ENCODE peak calls at places on chromosomes 7 and 10, in six cellular contexts. M, A, E, K, R and V are unnamed samples.

GRCh38 chr10:22606164-22606614 is 108.2 kb downstream of the PIP4K2A start:
- DNase-seq in M (no peak), A (peak; percentile 52), E (no peak), K (peak; percentile 59), R (no peak), V (no peak)

GRCh38 chr10:113202011-113202410 is 252.0 kb downstream of the TCF7L2 start:
- DNase-seq in M (no peak), A (no peak), E (no peak), K (no peak), R (no peak), V (no peak)

GRCh38 chr7:148095066-148095465 is 495.5 kb upstream of the C7orf33 start:
- DNase-seq in M (no peak), A (no peak), E (no peak), K (no peak), R (no peak), V (no peak)

GRCh38 chr7:111011500-111011899 is 79.4 kb upstream of the LRRN3 start:
- DNase-seq in M (no peak), A (no peak), E (no peak), K (no peak), R (no peak), V (no peak)

GRCh38 chr7:142001163-142001874 is 5.6 kb downstream of the MGAM start:
- DNase-seq in M (peak; percentile 77), A (peak; percentile 98), E (no peak), K (no peak), R (no peak), V (peak; percentile 64)

GRCh38 chr10:128868481-128868880 is 598.6 kb upstream of the MGMT start:
- DNase-seq in M (no peak), A (no peak), E (no peak), K (no peak), R (no peak), V (no peak)

GRCh38 chr10:18140149-18140956 is at the start of gene CACNB2:
- DNase-seq in M (no peak), A (peak; percentile 63), E (peak; percentile 83), K (peak; percentile 51), R (peak; percentile 74), V (no peak)

GRCh38 chr7:105224884-105225651 is 163.7 kb downstream of the SRPK2 start:
- DNase-seq in M (peak; percentile 76), A (peak; percentile 10), E (no peak), K (peak; percentile 95), R (no peak), V (peak; percentile 89)

GRCh38 chr10:96073722-96074121 is 30.3 kb downstream of the CCNJ start:
- DNase-seq in M (peak; percentile 57), A (no peak), E (no peak), K (peak; percentile 85), R (no peak), V (peak; percentile 62)

GRCh38 chr7:130667593-130668257 is 823 bp downstream of the COPG2 start:
- DNase-seq in M (no peak), A (peak; percentile 13), E (no peak), K (peak; percentile 1), R (no peak), V (no peak)

GRCh38 chr7:52584041-52584440 is 451.4 kb upstream of the POM121L12 start:
- DNase-seq in M (no peak), A (no peak), E (no peak), K (no peak), R (no peak), V (no peak)

GRCh38 chr7:101315336-101315735 is 6.3 kb downstream of the IFT22 start:
- DNase-seq in M (peak; percentile 25), A (peak; percentile 58), E (no peak), K (peak; percentile 49), R (no peak), V (no peak)

GRCh38 chr7:7266257-7266656 is 83.9 kb downstream of the C1GALT1 start:
- DNase-seq in M (no peak), A (no peak), E (no peak), K (no peak), R (no peak), V (no peak)

GRCh38 chr7:130490888-130491771 is 755 bp upstream of the MEST start:
- DNase-seq in M (no peak), A (no peak), E (peak; percentile 33), K (peak; percentile 26), R (peak; percentile 37), V (no peak)

GRCh38 chr10:42475168-42476098 is 162.9 kb downstream of the ZNF33B start:
- DNase-seq in M (no peak), A (no peak), E (no peak), K (peak; percentile 16), R (peak; percentile 20), V (no peak)

GRCh38 chr7:1915956-1916620 is 246.0 kb downstream of the ELFN1 start:
- DNase-seq in M (no peak), A (no peak), E (no peak), K (no peak), R (peak; percentile 25), V (no peak)

GRCh38 chr7:148044173-148044572 is 546.4 kb upstream of the C7orf33 start:
- DNase-seq in M (no peak), A (no peak), E (no peak), K (no peak), R (no peak), V (no peak)

GRCh38 chr7:100079024-100079560 is 2.4 kb downstream of the ZNF3 start:
- DNase-seq in M (no peak), A (peak; percentile 98), E (no peak), K (no peak), R (no peak), V (no peak)

GRCh38 chr10:110629680-110630191 is 14.4 kb upstream of the RBM20 start:
- DNase-seq in M (peak; percentile 17), A (no peak), E (no peak), K (peak; percentile 89), R (no peak), V (peak; percentile 91)

GRCh38 chr10:123974406-123974805 is 82.8 kb upstream of the CPXM2 start:
- DNase-seq in M (no peak), A (peak; percentile 56), E (no peak), K (peak; percentile 20), R (no peak), V (no peak)

GRCh38 chr7:17696422-17696821 is 243.9 kb downstream of the SNX13 start:
- DNase-seq in M (peak; percentile 90), A (no peak), E (peak; percentile 17), K (peak; percentile 87), R (peak; percentile 62), V (peak; percentile 98)

GRCh38 chr10:25547391-25547790 is 372.6 kb downstream of the GPR158 start:
- DNase-seq in M (no peak), A (no peak), E (no peak), K (no peak), R (no peak), V (no peak)

GRCh38 chr10:133264455-133264854 is 12.2 kb downstream of the ADAM8 start:
- DNase-seq in M (no peak), A (peak; percentile 74), E (no peak), K (no peak), R (no peak), V (no peak)

GRCh38 chr7:95859434-95859833 is 87.1 kb downstream of the DYNC1I1 start:
- DNase-seq in M (no peak), A (no peak), E (no peak), K (peak; percentile 21), R (no peak), V (peak; percentile 6)

GRCh38 chr7:4730276-4730675 is 45.1 kb upstream of the AP5Z1 start:
- DNase-seq in M (no peak), A (no peak), E (no peak), K (no peak), R (no peak), V (no peak)

DNA sequence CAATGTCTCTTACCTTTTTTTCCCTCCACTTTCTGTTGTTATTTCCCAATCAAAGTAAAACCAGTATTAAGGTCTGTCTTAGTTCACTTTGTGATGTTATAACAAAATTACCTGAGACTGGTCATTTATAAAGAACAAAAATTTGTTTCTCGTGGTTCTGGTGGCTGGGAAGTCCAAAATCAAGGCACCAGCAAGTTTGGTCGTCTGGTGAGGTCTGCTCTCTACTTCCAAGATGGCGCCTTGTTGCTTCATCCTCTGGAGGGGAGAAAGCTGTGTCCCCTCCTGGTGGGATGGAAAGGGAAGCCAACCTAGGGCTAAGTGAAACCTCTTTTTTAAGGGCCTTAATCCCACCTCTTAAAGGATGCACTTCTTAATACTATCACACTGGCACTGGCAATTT is 22.3 kb upstream of the INSYN2A start:
- DNase-seq in M (no peak), A (no peak), E (no peak), K (no peak), R (no peak), V (no peak)
- H3K27ac ChIP-seq in M (no peak overlapping the region), A (no peak overlapping the region), E (no peak overlapping the region), K (no peak overlapping the region), R (no peak overlapping the region), V (no peak overlapping the region)

GRCh38 chr10:31701546-31701945 is 227.1 kb downstream of the ARHGAP12 start:
- DNase-seq in M (no peak), A (no peak), E (no peak), K (no peak), R (no peak), V (no peak)
- H3K27ac ChIP-seq in M (no peak overlapping the region), A (no peak overlapping the region), E (peak overlapping the region; percentile 7), K (no peak overlapping the region), R (peak overlapping the region; percentile 94), V (no peak overlapping the region)

DNA sequence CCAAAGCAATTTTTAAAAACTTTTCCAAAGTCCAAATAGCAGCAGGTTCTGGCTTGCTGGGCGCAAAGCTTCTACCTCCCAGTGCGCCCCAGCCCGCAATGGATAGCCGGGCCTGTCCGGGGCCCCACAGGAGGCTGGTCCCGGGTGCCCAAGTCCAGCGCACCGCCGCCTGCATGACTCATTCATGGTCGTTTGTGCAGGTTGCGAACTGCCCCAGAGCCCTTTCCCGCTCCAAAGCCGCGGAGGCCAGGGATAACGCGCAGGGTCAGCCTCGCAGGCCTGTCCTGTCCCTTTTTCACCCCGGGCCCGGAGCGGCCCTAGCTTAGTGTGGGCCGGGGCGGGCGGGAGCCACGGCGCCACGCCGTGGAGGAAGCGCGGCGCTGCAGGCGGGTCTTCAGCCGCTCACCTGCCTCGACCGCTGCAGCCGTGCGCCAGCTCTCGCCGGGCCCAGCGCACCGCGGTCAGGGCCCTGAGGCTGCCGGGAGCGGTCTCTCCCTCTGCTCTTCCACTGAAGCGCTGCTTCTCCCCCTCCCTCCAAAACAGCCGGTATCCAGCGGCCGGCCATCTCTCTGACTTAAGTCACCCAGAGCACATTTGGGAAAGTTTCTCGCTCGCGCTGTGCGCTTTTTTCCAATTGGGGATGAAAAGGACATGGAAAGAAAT is 1.7 kb upstream of the EGR2 start:
- DNase-seq in M (no peak), A (peak; percentile 71), E (peak; percentile 52), K (peak; percentile 61), R (peak; percentile 77), V (peak; percentile 16)
- H3K27ac ChIP-seq in M (no peak overlapping the region), A (peak overlapping the region; percentile 81), E (peak overlapping the region; percentile 84), K (no peak overlapping the region), R (peak overlapping the region; percentile 81), V (peak overlapping the region; percentile 67)

DNA sequence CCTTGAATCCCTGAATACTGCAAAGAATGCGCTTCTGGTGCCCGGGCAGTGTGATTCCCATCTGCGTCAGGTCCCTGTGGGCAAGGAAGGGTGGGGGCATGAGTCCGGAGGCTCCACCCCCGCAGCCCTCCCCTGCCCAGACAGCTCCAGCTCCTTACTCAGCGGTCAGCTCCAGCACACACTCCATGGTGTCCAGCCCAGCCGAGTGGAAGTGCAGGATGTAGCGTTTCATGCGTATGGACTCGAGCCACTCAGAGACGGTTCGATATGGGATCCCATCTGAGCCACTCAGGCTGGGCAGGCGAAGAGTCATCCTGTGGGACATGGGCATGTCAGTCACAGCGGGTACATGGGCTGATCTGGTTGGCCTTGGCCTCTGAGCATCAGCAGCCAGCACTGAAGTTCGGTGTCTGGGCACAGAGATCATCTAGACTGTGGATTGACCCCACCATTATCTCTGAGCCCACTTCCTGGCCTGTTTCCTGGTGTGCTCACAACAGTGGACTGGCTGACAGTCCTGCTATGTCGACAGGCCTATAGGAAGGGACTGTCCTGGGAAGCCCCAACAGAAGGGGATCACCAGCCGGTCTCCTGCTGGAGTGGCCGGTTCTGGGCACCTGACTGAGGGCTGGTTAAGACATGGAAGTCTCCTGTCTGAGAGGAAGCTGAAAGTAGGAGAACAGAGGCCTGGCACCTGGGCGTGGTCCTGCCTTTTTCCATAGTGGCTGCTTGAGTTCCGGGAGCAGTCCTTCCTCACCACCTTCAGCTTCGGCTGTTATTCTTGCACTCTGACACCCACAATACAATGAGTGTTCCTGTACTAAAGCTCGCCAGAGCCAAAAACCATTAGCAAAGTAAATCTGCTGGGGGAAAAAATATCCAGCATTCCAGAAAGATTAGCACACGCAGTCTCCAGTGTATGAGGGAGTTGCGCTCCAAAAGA is 10.6 kb downstream of the ZYX start:
- DNase-seq in M (no peak), A (peak; percentile 59), E (peak; percentile 85), K (peak; percentile 85), R (peak; percentile 71), V (no peak)
- H3K27ac ChIP-seq in M (no peak overlapping the region), A (peak overlapping the region; percentile 47), E (peak overlapping the region; percentile 98), K (peak overlapping the region; percentile 45), R (peak overlapping the region; percentile 74), V (peak overlapping the region; percentile 53)